ENCODE peak calls at places on chromosomes 3 and 15, in six cellular contexts. O is HepG2, U is HCT116, J is SK-N-SH, A is GM23338, Q is stomach. S is an unnamed sample.

GRCh38 chr3:13473020-13473419 is 7.1 kb upstream of the HDAC11 start:
- DNase-seq in O (no peak), U (no peak), J (no peak), A (peak; percentile 38), Q (no peak), S (no peak)

GRCh38 chr3:32383136-32383711 is 8.4 kb upstream of the CMTM7 start:
- DNase-seq in O (no peak), U (no peak), J (no peak), A (no peak), Q (no peak), S (no peak)

GRCh38 chr3:71905426-71905825 is 120.5 kb upstream of the PROK2 start:
- DNase-seq in O (no peak), U (no peak), J (no peak), A (no peak), Q (no peak), S (peak; percentile 15)

GRCh38 chr3:107368999-107369398 is 8.2 kb upstream of the CCDC54 start:
- DNase-seq in O (no peak), U (no peak), J (no peak), A (no peak), Q (no peak), S (no peak)

GRCh38 chr3:71074416-71074815 is 509.1 kb downstream of the FOXP1 start:
- DNase-seq in O (no peak), U (no peak), J (no peak), A (no peak), Q (no peak), S (no peak)

GRCh38 chr15:44194397-44195150 is 497 bp downstream of the FRMD5 start:
- DNase-seq in O (no peak), U (no peak), J (peak; percentile 73), A (no peak), Q (peak; percentile 45), S (peak; percentile 58)

GRCh38 chr15:39595621-39596221 is 14.8 kb downstream of the THBS1 start:
- DNase-seq in O (no peak), U (no peak), J (no peak), A (no peak), Q (no peak), S (peak; percentile 26)

GRCh38 chr3:72237679-72238320 is 452.9 kb upstream of the PROK2 start:
- DNase-seq in O (no peak), U (no peak), J (no peak), A (no peak), Q (no peak), S (no peak)

GRCh38 chr15:39598958-39599845 is 18.3 kb downstream of the THBS1 start:
- DNase-seq in O (no peak), U (no peak), J (no peak), A (no peak), Q (no peak), S (no peak)

GRCh38 chr3:58214484-58215316 is 3.9 kb upstream of the DNASE1L3 start:
- DNase-seq in O (no peak), U (no peak), J (no peak), A (peak; percentile 52), Q (no peak), S (peak; percentile 24)

GRCh38 chr15:83422541-83422940 is 24.6 kb upstream of the SH3GL3 start:
- DNase-seq in O (no peak), U (no peak), J (no peak), A (no peak), Q (no peak), S (no peak)

GRCh38 chr3:184632551-184632950 is 71.0 kb downstream of the EPHB3 start:
- DNase-seq in O (no peak), U (no peak), J (no peak), A (no peak), Q (peak; percentile 42), S (peak; percentile 71)

GRCh38 chr3:42507751-42508335 is 5.4 kb downstream of the VIPR1 start:
- DNase-seq in O (no peak), U (no peak), J (no peak), A (no peak), Q (no peak), S (peak; percentile 59)

GRCh38 chr3:188122571-188123169 is 31.3 kb upstream of the LPP start:
- DNase-seq in O (peak; percentile 67), U (no peak), J (no peak), A (no peak), Q (no peak), S (no peak)

GRCh38 chr15:27324871-27325270 is 353.9 kb downstream of the GABRG3 start:
- DNase-seq in O (no peak), U (no peak), J (no peak), A (no peak), Q (no peak), S (no peak)

GRCh38 chr15:98643104-98643503 is 5.2 kb upstream of the IGF1R start:
- DNase-seq in O (no peak), U (no peak), J (no peak), A (no peak), Q (no peak), S (no peak)

GRCh38 chr3:41431386-41431785 is 232.1 kb downstream of the CTNNB1 start:
- DNase-seq in O (no peak), U (no peak), J (no peak), A (no peak), Q (no peak), S (no peak)

GRCh38 chr3:140850210-140850955 is 91.3 kb upstream of the SLC25A36 start:
- DNase-seq in O (no peak), U (no peak), J (no peak), A (no peak), Q (no peak), S (no peak)

GRCh38 chr3:189360291-189360690 is 188.5 kb downstream of the TPRG1 start:
- DNase-seq in O (no peak), U (no peak), J (no peak), A (no peak), Q (no peak), S (no peak)

GRCh38 chr3:14921811-14922705 is 25.3 kb upstream of the NR2C2 start:
- DNase-seq in O (no peak), U (no peak), J (no peak), A (no peak), Q (peak; percentile 18), S (no peak)

GRCh38 chr3:45241206-45241605 is 15.1 kb upstream of the TMEM158 start:
- DNase-seq in O (no peak), U (no peak), J (no peak), A (no peak), Q (no peak), S (no peak)

GRCh38 chr3:69433938-69434263 is 48.0 kb upstream of the FRMD4B start:
- DNase-seq in O (no peak), U (no peak), J (no peak), A (no peak), Q (no peak), S (no peak)

GRCh38 chr3:122299872-122300460 is 25.1 kb upstream of the CSTA start:
- DNase-seq in O (peak; percentile 33), U (peak; percentile 15), J (peak; percentile 24), A (peak; percentile 75), Q (no peak), S (no peak)

GRCh38 chr3:122898298-122898697 is 103.4 kb downstream of the SLC49A4 start:
- DNase-seq in O (no peak), U (no peak), J (no peak), A (no peak), Q (no peak), S (no peak)

GRCh38 chr3:184338538-184338945 is 1.1 kb downstream of the FAM131A start:
- DNase-seq in O (no peak), U (no peak), J (peak; percentile 97), A (peak; percentile 93), Q (peak; percentile 57), S (peak; percentile 66)

GRCh38 chr15:91945385-91945784 is 91.9 kb downstream of the SLCO3A1 start:
- DNase-seq in O (no peak), U (no peak), J (no peak), A (no peak), Q (no peak), S (no peak)

GRCh38 chr15:48336940-48337339 is 5.7 kb downstream of the DUT start:
- DNase-seq in O (peak; percentile 36), U (peak; percentile 8), J (peak; percentile 41), A (peak; percentile 71), Q (no peak), S (no peak)

GRCh38 chr3:108448593-108448992 is 61.8 kb downstream of the MYH15 start:
- DNase-seq in O (no peak), U (no peak), J (no peak), A (no peak), Q (no peak), S (no peak)

GRCh38 chr3:58052373-58053273 is 44.4 kb downstream of the FLNB start:
- DNase-seq in O (peak; percentile 83), U (peak; percentile 94), J (no peak), A (no peak), Q (peak; percentile 78), S (peak; percentile 78)

DNA sequence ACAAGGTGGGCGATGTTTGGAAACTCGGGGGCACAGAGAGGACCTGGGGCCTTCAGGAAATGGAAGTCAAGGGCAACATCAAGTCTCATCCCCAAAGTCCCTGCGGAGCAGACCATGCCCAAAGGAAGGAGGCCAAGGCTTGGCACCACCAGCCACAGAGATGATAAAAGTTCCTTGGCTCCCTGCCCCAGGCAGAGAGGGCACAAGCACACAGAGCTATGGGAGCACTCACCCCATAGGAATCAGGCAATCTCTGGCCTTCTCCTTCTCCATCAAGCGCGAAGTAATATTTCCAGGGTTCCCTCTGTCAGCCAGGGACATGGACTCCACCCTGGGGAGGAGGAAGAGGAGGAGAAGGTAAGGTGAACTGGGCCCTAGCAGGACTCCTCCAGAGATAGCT is 7.9 kb downstream of the ACAA1 start:
- DNase-seq in O (no peak), U (no peak), J (no peak), A (no peak), Q (peak; percentile 28), S (peak; percentile 5)
- H3K4me1 ChIP-seq in O (peaks cover 100% of the 10 kb centered on the region), U (peaks cover 18% of the 10 kb centered on the region), J (no peaks in the 10 kb centered on the region), A (no peaks in the 10 kb centered on the region), Q (peaks cover 18% of the 10 kb centered on the region), S (peaks cover 31% of the 10 kb centered on the region)

GRCh38 chr3:129058441-129059194 is 2.0 kb upstream of the GP9 start:
- DNase-seq in O (no peak), U (no peak), J (no peak), A (peak; percentile 24), Q (peak; percentile 59), S (peak; percentile 73)
- TF ChIP-seq POLR2AphosphoS5 in O (no peak), U (no peak), J (no peak), A (no peak), Q (no peak), S (no peak)

GRCh38 chr3:3847994-3848970 is 49.1 kb downstream of the LRRN1 start:
- DNase-seq in O (no peak), U (no peak), J (no peak), A (peak; percentile 24), Q (no peak), S (no peak)

GRCh38 chr3:3851621-3852323 is 52.5 kb downstream of the LRRN1 start:
- DNase-seq in O (no peak), U (no peak), J (no peak), A (no peak), Q (no peak), S (no peak)

DNA sequence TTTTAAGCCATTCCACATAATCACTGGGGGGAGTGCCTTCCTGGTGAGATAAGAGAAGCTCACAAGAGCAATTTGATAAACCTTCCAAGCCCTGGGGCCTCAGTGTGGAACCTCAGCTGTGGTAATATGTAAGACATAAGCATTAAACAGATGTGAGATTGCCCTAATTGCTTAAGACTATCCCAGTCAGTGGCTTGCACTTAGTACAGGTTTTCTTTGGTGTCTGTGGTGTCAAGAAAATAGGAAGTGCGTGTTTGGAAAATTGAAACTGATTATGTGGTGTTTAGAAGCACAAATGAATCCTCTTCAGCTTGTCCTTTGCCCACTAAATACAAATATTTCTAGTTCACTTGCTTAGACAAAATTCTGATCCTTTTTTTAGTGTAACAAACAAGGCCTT is 54.4 kb downstream of the LRRN1 start:
- DNase-seq in O (no peak), U (no peak), J (no peak), A (no peak), Q (no peak), S (no peak)
- H3K4me1 ChIP-seq in O (peaks cover 1% of the 10 kb centered on the region), U (no peaks in the 10 kb centered on the region), J (no peaks in the 10 kb centered on the region), A (peaks cover 38% of the 10 kb centered on the region), Q (no peaks in the 10 kb centered on the region), S (no peaks in the 10 kb centered on the region)

GRCh38 chr3:126956866-126957650 is 25.9 kb upstream of the PLXNA1 start:
- DNase-seq in O (no peak), U (no peak), J (no peak), A (no peak), Q (no peak), S (no peak)
- TF ChIP-seq POLR2AphosphoS5 in O (no peak), U (no peak), J (no peak), A (no peak), Q (no peak), S (no peak)